ENCODE peak calls at places on chromosome 20, in seven cellular contexts. K, Z, A, H, U, O and T are unnamed samples.

GRCh38 chr20:460707-461106 is 1.6 kb downstream of the TBC1D20 start:
- DNase-seq in K (peak), Z (peak), A (no peak), H (no peak), U (no peak), O (no peak), T (no peak)

GRCh38 chr20:58640446-58640845 is 10.6 kb upstream of the STX16 start:
- DNase-seq in K (no peak), Z (no peak), A (no peak), H (no peak), U (peak), O (no peak), T (peak)

GRCh38 chr20:25675161-25675560 is 21.5 kb downstream of the ZNF337 start:
- DNase-seq in K (no peak), Z (no peak), A (no peak), H (no peak), U (no peak), O (no peak), T (no peak)

GRCh38 chr20:17875106-17875980 is 93.3 kb downstream of the SNX5 start:
- DNase-seq in K (peak), Z (peak), A (no peak), H (no peak), U (peak), O (no peak), T (peak)

GRCh38 chr20:22771706-22772105 is 187.3 kb upstream of the FOXA2 start:
- DNase-seq in K (no peak), Z (no peak), A (no peak), H (no peak), U (no peak), O (no peak), T (no peak)

GRCh38 chr20:38165089-38165965 is at the start of gene TGM2:
- DNase-seq in K (peak), Z (peak), A (no peak), H (peak), U (peak), O (no peak), T (no peak)

GRCh38 chr20:48841861-48842529 is 14.2 kb upstream of the PREX1 start:
- DNase-seq in K (no peak), Z (no peak), A (no peak), H (no peak), U (no peak), O (peak), T (peak)

GRCh38 chr20:19757487-19757972 is 528 bp upstream of the RIN2 start:
- DNase-seq in K (peak), Z (peak), A (no peak), H (no peak), U (peak), O (no peak), T (peak)

GRCh38 chr20:10965936-10966470 is 292.2 kb upstream of the JAG1 start:
- DNase-seq in K (peak), Z (no peak), A (no peak), H (no peak), U (no peak), O (no peak), T (no peak)

GRCh38 chr20:36792422-36792821 is 18.9 kb upstream of the DSN1 start:
- DNase-seq in K (peak), Z (peak), A (no peak), H (no peak), U (peak), O (no peak), T (peak)
- TF ChIP-seq CTCF in K (no peak), Z (peak), A (peak), H (peak), U (no peak), O (peak), T (peak)

GRCh38 chr20:16287776-16288175 is 285.5 kb downstream of the KIF16B start:
- DNase-seq in K (peak), Z (no peak), A (no peak), H (no peak), U (no peak), O (no peak), T (no peak)

GRCh38 chr20:16286601-16287000 is 286.6 kb downstream of the KIF16B start:
- DNase-seq in K (no peak), Z (no peak), A (no peak), H (no peak), U (no peak), O (no peak), T (no peak)

GRCh38 chr20:16283978-16284377 is 289.3 kb downstream of the KIF16B start:
- DNase-seq in K (peak), Z (no peak), A (no peak), H (no peak), U (no peak), O (no peak), T (no peak)

GRCh38 chr20:16283307-16283706 is 289.9 kb downstream of the KIF16B start:
- DNase-seq in K (no peak), Z (no peak), A (no peak), H (no peak), U (no peak), O (no peak), T (no peak)

DNA sequence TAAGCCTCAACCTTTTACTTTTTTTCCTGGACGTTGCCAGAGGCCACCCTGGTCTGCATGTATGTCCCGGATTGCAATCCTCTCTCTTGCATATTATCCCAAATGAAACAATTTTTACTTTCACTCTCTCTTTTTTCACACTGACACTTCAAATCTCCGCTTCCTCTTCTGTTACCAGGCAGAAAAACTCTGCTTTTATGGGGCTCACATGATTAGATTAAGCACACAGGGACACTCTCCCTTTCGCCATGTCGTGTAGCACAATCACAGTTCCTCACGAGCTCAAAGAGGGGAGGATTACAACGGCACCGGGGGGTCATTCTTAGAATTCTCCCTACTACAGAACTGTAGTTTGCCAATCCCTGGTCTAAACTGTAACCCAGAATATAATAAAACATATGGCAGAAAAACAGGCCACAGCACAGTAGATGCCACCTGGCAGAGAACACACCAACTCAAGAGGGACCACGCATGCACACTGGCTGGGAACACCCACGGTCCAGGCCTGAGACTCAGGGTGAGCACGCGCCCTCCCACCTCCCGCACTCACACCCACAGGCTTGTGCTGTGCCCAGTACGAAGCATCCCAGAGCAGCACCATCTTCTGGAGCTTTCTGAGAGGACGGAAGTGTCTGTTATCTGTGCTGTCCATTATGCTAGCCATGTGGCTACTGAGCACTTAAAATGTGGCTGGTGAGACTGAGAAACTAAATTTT is 288.7 kb downstream of the KIF16B start:
- DNase-seq in K (peak), Z (no peak), A (no peak), H (no peak), U (no peak), O (no peak), T (no peak)
- H3K4me3 ChIP-seq in K (no peak), Z (no peak), A (no peak), H (no peak), U (no peak), O (no peak), T (no peak)

DNA sequence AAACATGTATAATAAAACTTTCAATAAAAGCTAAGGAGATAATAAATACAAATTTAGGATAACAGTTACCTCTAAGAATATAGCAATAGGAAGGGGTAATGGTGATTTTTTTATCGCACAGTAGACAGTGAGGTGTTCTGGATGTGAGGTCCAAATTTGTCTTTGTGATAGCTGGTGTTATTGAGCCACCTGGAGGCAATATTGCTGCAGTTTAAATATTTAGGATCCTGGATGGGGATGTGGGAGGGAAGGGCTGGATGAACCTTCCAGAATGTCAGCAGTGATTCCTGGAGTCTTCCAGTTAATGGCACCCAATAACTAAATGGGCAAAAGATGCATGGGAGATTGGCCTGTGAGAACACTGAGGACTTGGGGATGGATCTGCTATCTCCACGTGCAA is 13.9 kb downstream of the DEFB123 start:
- DNase-seq in K (no peak), Z (no peak), A (no peak), H (no peak), U (peak), O (no peak), T (no peak)
- TF ChIP-seq CTCF in K (no peak), Z (peak), A (no peak), H (no peak), U (no peak), O (no peak), T (no peak)

GRCh38 chr20:44597516-44597915 is 15.1 kb downstream of the PKIG start:
- DNase-seq in K (no peak), Z (no peak), A (no peak), H (no peak), U (no peak), O (no peak), T (no peak)

GRCh38 chr20:44600301-44600700 is 17.9 kb downstream of the PKIG start:
- DNase-seq in K (no peak), Z (no peak), A (no peak), H (no peak), U (no peak), O (no peak), T (no peak)

GRCh38 chr20:44599715-44600114 is 17.3 kb downstream of the PKIG start:
- DNase-seq in K (no peak), Z (no peak), A (no peak), H (no peak), U (no peak), O (no peak), T (no peak)

GRCh38 chr20:44597930-44598329 is 15.6 kb downstream of the PKIG start:
- DNase-seq in K (no peak), Z (no peak), A (no peak), H (no peak), U (no peak), O (no peak), T (no peak)

DNA sequence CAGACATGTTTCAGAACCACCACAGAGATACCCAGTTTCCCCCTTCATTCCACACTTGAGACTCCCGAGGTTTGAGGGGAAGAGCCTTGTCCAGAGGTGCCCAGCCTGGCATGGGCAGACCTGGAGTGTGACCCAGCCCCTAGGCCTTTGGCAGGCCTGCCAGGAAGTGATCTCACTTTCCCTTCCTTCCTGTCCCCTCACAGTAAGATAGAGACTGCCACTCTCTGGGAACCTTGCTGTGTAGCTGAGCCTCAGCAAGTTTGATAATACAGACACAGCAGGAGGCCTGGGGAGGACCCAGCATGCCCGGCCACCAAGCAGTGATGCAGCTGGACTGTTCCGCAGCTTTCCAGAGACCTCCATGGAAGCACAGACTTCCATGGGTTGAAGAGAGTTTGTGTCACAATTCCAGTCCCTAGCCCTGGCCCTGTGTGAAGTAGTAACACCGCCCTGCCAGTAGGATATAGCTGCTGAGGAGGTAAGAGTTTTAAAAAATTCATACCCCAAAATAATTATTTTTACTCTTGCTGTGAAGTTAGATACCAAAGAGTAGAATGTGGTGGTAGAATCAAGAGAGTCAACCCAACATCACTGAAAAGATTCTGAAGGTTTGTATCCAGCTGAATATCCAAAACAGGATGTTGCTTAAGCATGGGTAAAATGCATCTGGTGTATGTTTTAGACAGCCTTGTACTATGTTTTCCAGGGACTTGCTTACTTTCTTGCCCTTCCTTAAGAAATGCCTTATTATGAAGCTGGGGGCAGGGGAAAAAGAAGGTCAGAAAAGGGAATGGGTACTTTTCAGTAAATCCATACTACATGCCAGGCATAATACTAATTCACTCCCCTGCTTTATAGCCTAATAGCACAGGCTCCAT is 16.3 kb downstream of the PKIG start:
- DNase-seq in K (no peak), Z (no peak), A (no peak), H (no peak), U (no peak), O (no peak), T (no peak)
- H3K4me3 ChIP-seq in K (no peak), Z (no peak), A (no peak), H (peak), U (peak), O (no peak), T (no peak)